ENCODE peak calls at places on chromosomes 4 and X, in nine cellular contexts. One of them, this sample, is unnamed.

GRCh38 chrX:148333989-148334388 is 166.4 kb upstream of the AFF2 start:
- DNase-seq in A549: no peak
- DNase-seq in AG10803: no peak
- DNase-seq in IMR-90: no peak
- DNase-seq in stimulated activated CD4-positive, alpha-beta T cell treated with anti-CD3 and anti-CD28 coated beads, Interleukin-12 subunit alpha, Interleukin-12 subunit beta, amount 100 ng/mL, for 4 hours: no peak
- DNase-seq in posterior cingulate gyrus: no peak
- DNase-seq in NCI-H2081 treated with DMSO at 0.1 percent for 48 hours: no peak
- DNase-seq in mesenteric fat pad: no peak
- DNase-seq in non-pigmented ciliary epithelial cell: no peak
- DNase-seq in this sample: no peak

GRCh38 chrX:149248073-149248625 is 257.0 kb downstream of the IDS start:
- DNase-seq in IMR-90: no peak
- DNase-seq in A549: no peak
- DNase-seq in AG10803: no peak
- DNase-seq in posterior cingulate gyrus: no peak
- DNase-seq in stimulated activated CD4-positive, alpha-beta T cell treated with anti-CD3 and anti-CD28 coated beads, Interleukin-12 subunit alpha, Interleukin-12 subunit beta, amount 100 ng/mL, for 4 hours: no peak
- DNase-seq in NCI-H2081 treated with DMSO at 0.1 percent for 48 hours: no peak
- DNase-seq in mesenteric fat pad: no peak
- DNase-seq in non-pigmented ciliary epithelial cell: no peak
- DNase-seq in this sample: no peak

GRCh38 chr4:80027611-80028010 is 45.4 kb downstream of the ANTXR2 start:
- DNase-seq in posterior cingulate gyrus: no peak
- DNase-seq in mesenteric fat pad: no peak
- DNase-seq in stimulated activated CD4-positive, alpha-beta T cell treated with anti-CD3 and anti-CD28 coated beads, Interleukin-12 subunit alpha, Interleukin-12 subunit beta, amount 100 ng/mL, for 4 hours: no peak
- DNase-seq in non-pigmented ciliary epithelial cell: no peak
- DNase-seq in NCI-H2081 treated with DMSO at 0.1 percent for 48 hours: no peak
- DNase-seq in IMR-90: peak
- DNase-seq in A549: no peak
- DNase-seq in AG10803: no peak
- DNase-seq in this sample: no peak

GRCh38 chrX:46953597-46953996 is 41.4 kb downstream of the JADE3 start:
- DNase-seq in A549: peak
- DNase-seq in NCI-H2081 treated with DMSO at 0.1 percent for 48 hours: no peak
- DNase-seq in stimulated activated CD4-positive, alpha-beta T cell treated with anti-CD3 and anti-CD28 coated beads, Interleukin-12 subunit alpha, Interleukin-12 subunit beta, amount 100 ng/mL, for 4 hours: no peak
- DNase-seq in mesenteric fat pad: no peak
- DNase-seq in posterior cingulate gyrus: no peak
- DNase-seq in non-pigmented ciliary epithelial cell: no peak
- DNase-seq in IMR-90: no peak
- DNase-seq in AG10803: no peak
- DNase-seq in this sample: peak

GRCh38 chr4:188714488-188714887 is 575.2 kb downstream of the TRIML1 start:
- DNase-seq in posterior cingulate gyrus: no peak
- DNase-seq in AG10803: peak
- DNase-seq in IMR-90: peak
- DNase-seq in A549: no peak
- DNase-seq in mesenteric fat pad: no peak
- DNase-seq in NCI-H2081 treated with DMSO at 0.1 percent for 48 hours: no peak
- DNase-seq in non-pigmented ciliary epithelial cell: no peak
- DNase-seq in stimulated activated CD4-positive, alpha-beta T cell treated with anti-CD3 and anti-CD28 coated beads, Interleukin-12 subunit alpha, Interleukin-12 subunit beta, amount 100 ng/mL, for 4 hours: no peak
- DNase-seq in this sample: no peak

GRCh38 chr4:159429693-159430035 is 326.8 kb downstream of the RAPGEF2 start:
- DNase-seq in AG10803: no peak
- DNase-seq in A549: no peak
- DNase-seq in non-pigmented ciliary epithelial cell: no peak
- DNase-seq in stimulated activated CD4-positive, alpha-beta T cell treated with anti-CD3 and anti-CD28 coated beads, Interleukin-12 subunit alpha, Interleukin-12 subunit beta, amount 100 ng/mL, for 4 hours: no peak
- DNase-seq in posterior cingulate gyrus: no peak
- DNase-seq in IMR-90: no peak
- DNase-seq in NCI-H2081 treated with DMSO at 0.1 percent for 48 hours: no peak
- DNase-seq in mesenteric fat pad: no peak
- DNase-seq in this sample: no peak

GRCh38 chrX:9842541-9842940 is 56.3 kb downstream of the SHROOM2 start:
- DNase-seq in AG10803: no peak
- DNase-seq in NCI-H2081 treated with DMSO at 0.1 percent for 48 hours: no peak
- DNase-seq in non-pigmented ciliary epithelial cell: no peak
- DNase-seq in A549: no peak
- DNase-seq in mesenteric fat pad: no peak
- DNase-seq in posterior cingulate gyrus: no peak
- DNase-seq in IMR-90: no peak
- DNase-seq in stimulated activated CD4-positive, alpha-beta T cell treated with anti-CD3 and anti-CD28 coated beads, Interleukin-12 subunit alpha, Interleukin-12 subunit beta, amount 100 ng/mL, for 4 hours: no peak
- DNase-seq in this sample: peak

GRCh38 chr4:70637239-70637920 is 8.8 kb downstream of the ENAM start:
- DNase-seq in stimulated activated CD4-positive, alpha-beta T cell treated with anti-CD3 and anti-CD28 coated beads, Interleukin-12 subunit alpha, Interleukin-12 subunit beta, amount 100 ng/mL, for 4 hours: no peak
- DNase-seq in NCI-H2081 treated with DMSO at 0.1 percent for 48 hours: no peak
- DNase-seq in non-pigmented ciliary epithelial cell: no peak
- DNase-seq in IMR-90: peak
- DNase-seq in AG10803: peak
- DNase-seq in posterior cingulate gyrus: no peak
- DNase-seq in mesenteric fat pad: no peak
- DNase-seq in A549: no peak
- DNase-seq in this sample: no peak

GRCh38 chr4:106017975-106018374 is 122.7 kb downstream of the NPNT start:
- DNase-seq in mesenteric fat pad: no peak
- DNase-seq in non-pigmented ciliary epithelial cell: no peak
- DNase-seq in A549: no peak
- DNase-seq in AG10803: no peak
- DNase-seq in posterior cingulate gyrus: no peak
- DNase-seq in stimulated activated CD4-positive, alpha-beta T cell treated with anti-CD3 and anti-CD28 coated beads, Interleukin-12 subunit alpha, Interleukin-12 subunit beta, amount 100 ng/mL, for 4 hours: no peak
- DNase-seq in IMR-90: no peak
- DNase-seq in NCI-H2081 treated with DMSO at 0.1 percent for 48 hours: no peak
- DNase-seq in this sample: no peak

GRCh38 chr4:85763207-85763606 is 288.3 kb downstream of the ARHGAP24 start:
- DNase-seq in A549: no peak
- DNase-seq in AG10803: no peak
- DNase-seq in stimulated activated CD4-positive, alpha-beta T cell treated with anti-CD3 and anti-CD28 coated beads, Interleukin-12 subunit alpha, Interleukin-12 subunit beta, amount 100 ng/mL, for 4 hours: no peak
- DNase-seq in mesenteric fat pad: no peak
- DNase-seq in posterior cingulate gyrus: no peak
- DNase-seq in IMR-90: no peak
- DNase-seq in non-pigmented ciliary epithelial cell: no peak
- DNase-seq in NCI-H2081 treated with DMSO at 0.1 percent for 48 hours: no peak
- DNase-seq in this sample: no peak

This sample was measured in mesenchymal stem cell.